ENCODE peak calls at places on chromosome 14, in eight cellular contexts. One of them, this sample, is unnamed.

GRCh38 chr14:104228221-104228620 is 89.8 kb downstream of the KIF26A start:
- DNase-seq in substantia nigra: no peak
- DNase-seq in HT1080: no peak
- DNase-seq in KG1: no peak
- DNase-seq in activated T-cell treated with anti-CD3 and anti-CD28 coated beads, Interleukin-2, amount 50 U/mL, for 1 hour: no peak
- DNase-seq in T-helper 22 cell: no peak
- DNase-seq in psoas muscle: no peak
- DNase-seq in NCI-H1092 treated with DMSO at 0.1 percent for 48 hours: no peak
- DNase-seq in this sample: no peak

GRCh38 chr14:33120341-33120740 is 181.7 kb downstream of the NPAS3 start:
- DNase-seq in psoas muscle: no peak
- DNase-seq in T-helper 22 cell: no peak
- DNase-seq in HT1080: peak
- DNase-seq in substantia nigra: no peak
- DNase-seq in activated T-cell treated with anti-CD3 and anti-CD28 coated beads, Interleukin-2, amount 50 U/mL, for 1 hour: no peak
- DNase-seq in NCI-H1092 treated with DMSO at 0.1 percent for 48 hours: no peak
- DNase-seq in KG1: no peak
- DNase-seq in this sample: no peak

GRCh38 chr14:104604461-104605449 is at the start of gene TMEM179:
- DNase-seq in NCI-H1092 treated with DMSO at 0.1 percent for 48 hours: peak
- DNase-seq in KG1: no peak
- DNase-seq in T-helper 22 cell: no peak
- DNase-seq in activated T-cell treated with anti-CD3 and anti-CD28 coated beads, Interleukin-2, amount 50 U/mL, for 1 hour: no peak
- DNase-seq in psoas muscle: no peak
- DNase-seq in HT1080: no peak
- DNase-seq in substantia nigra: no peak
- DNase-seq in this sample: peak

GRCh38 chr14:59342516-59343484 is 122.4 kb downstream of the GPR135 start:
- DNase-seq in substantia nigra: no peak
- DNase-seq in NCI-H1092 treated with DMSO at 0.1 percent for 48 hours: no peak
- DNase-seq in activated T-cell treated with anti-CD3 and anti-CD28 coated beads, Interleukin-2, amount 50 U/mL, for 1 hour: no peak
- DNase-seq in KG1: no peak
- DNase-seq in psoas muscle: no peak
- DNase-seq in T-helper 22 cell: no peak
- DNase-seq in HT1080: peak
- DNase-seq in this sample: no peak

GRCh38 chr14:104827173-104828055 is 26.5 kb downstream of the ZBTB42 start:
- DNase-seq in KG1: peak
- DNase-seq in substantia nigra: no peak
- DNase-seq in T-helper 22 cell: peak
- DNase-seq in NCI-H1092 treated with DMSO at 0.1 percent for 48 hours: peak
- DNase-seq in psoas muscle: no peak
- DNase-seq in activated T-cell treated with anti-CD3 and anti-CD28 coated beads, Interleukin-2, amount 50 U/mL, for 1 hour: peak
- DNase-seq in HT1080: no peak
- DNase-seq in this sample: no peak

GRCh38 chr14:89650077-89650978 is 233.3 kb upstream of the FOXN3 start:
- DNase-seq in T-helper 22 cell: no peak
- DNase-seq in psoas muscle: no peak
- DNase-seq in HT1080: no peak
- DNase-seq in substantia nigra: no peak
- DNase-seq in KG1: no peak
- DNase-seq in NCI-H1092 treated with DMSO at 0.1 percent for 48 hours: no peak
- DNase-seq in activated T-cell treated with anti-CD3 and anti-CD28 coated beads, Interleukin-2, amount 50 U/mL, for 1 hour: no peak
- DNase-seq in this sample: no peak

GRCh38 chr14:104350463-104351185 is 212.2 kb downstream of the KIF26A start:
- DNase-seq in NCI-H1092 treated with DMSO at 0.1 percent for 48 hours: peak
- DNase-seq in psoas muscle: no peak
- DNase-seq in activated T-cell treated with anti-CD3 and anti-CD28 coated beads, Interleukin-2, amount 50 U/mL, for 1 hour: peak
- DNase-seq in T-helper 22 cell: no peak
- DNase-seq in substantia nigra: peak
- DNase-seq in HT1080: no peak
- DNase-seq in KG1: no peak
- DNase-seq in this sample: peak

GRCh38 chr14:24483604-24484252 is 24.3 kb downstream of the CMA1 start:
- DNase-seq in psoas muscle: no peak
- DNase-seq in HT1080: peak
- DNase-seq in activated T-cell treated with anti-CD3 and anti-CD28 coated beads, Interleukin-2, amount 50 U/mL, for 1 hour: no peak
- DNase-seq in substantia nigra: no peak
- DNase-seq in KG1: peak
- DNase-seq in NCI-H1092 treated with DMSO at 0.1 percent for 48 hours: no peak
- DNase-seq in T-helper 22 cell: no peak
- DNase-seq in this sample: no peak

GRCh38 chr14:41873379-41874034 is 266.8 kb downstream of the LRFN5 start:
- DNase-seq in psoas muscle: no peak
- DNase-seq in NCI-H1092 treated with DMSO at 0.1 percent for 48 hours: no peak
- DNase-seq in substantia nigra: no peak
- DNase-seq in activated T-cell treated with anti-CD3 and anti-CD28 coated beads, Interleukin-2, amount 50 U/mL, for 1 hour: no peak
- DNase-seq in T-helper 22 cell: no peak
- DNase-seq in HT1080: no peak
- DNase-seq in KG1: no peak
- DNase-seq in this sample: no peak

GRCh38 chr14:76456200-76456599 is 80.3 kb downstream of the ESRRB start:
- DNase-seq in KG1: no peak
- DNase-seq in HT1080: peak
- DNase-seq in NCI-H1092 treated with DMSO at 0.1 percent for 48 hours: peak
- DNase-seq in T-helper 22 cell: no peak
- DNase-seq in psoas muscle: no peak
- DNase-seq in activated T-cell treated with anti-CD3 and anti-CD28 coated beads, Interleukin-2, amount 50 U/mL, for 1 hour: no peak
- DNase-seq in substantia nigra: no peak
- DNase-seq in this sample: no peak

GRCh38 chr14:92561906-92562489 is 48.4 kb downstream of the RIN3 start:
- DNase-seq in KG1: no peak
- DNase-seq in HT1080: no peak
- DNase-seq in T-helper 22 cell: no peak
- DNase-seq in psoas muscle: no peak
- DNase-seq in NCI-H1092 treated with DMSO at 0.1 percent for 48 hours: no peak
- DNase-seq in substantia nigra: no peak
- DNase-seq in activated T-cell treated with anti-CD3 and anti-CD28 coated beads, Interleukin-2, amount 50 U/mL, for 1 hour: no peak
- DNase-seq in this sample: no peak

GRCh38 chr14:49623941-49624806 is 3.6 kb downstream of the MGAT2 start:
- DNase-seq in T-helper 22 cell: peak
- DNase-seq in psoas muscle: no peak
- DNase-seq in substantia nigra: no peak
- DNase-seq in NCI-H1092 treated with DMSO at 0.1 percent for 48 hours: no peak
- DNase-seq in activated T-cell treated with anti-CD3 and anti-CD28 coated beads, Interleukin-2, amount 50 U/mL, for 1 hour: no peak
- DNase-seq in KG1: no peak
- DNase-seq in HT1080: no peak
- DNase-seq in this sample: no peak

GRCh38 chr14:39841088-39841487 is 408.9 kb upstream of the FBXO33 start:
- DNase-seq in substantia nigra: no peak
- DNase-seq in HT1080: peak
- DNase-seq in activated T-cell treated with anti-CD3 and anti-CD28 coated beads, Interleukin-2, amount 50 U/mL, for 1 hour: no peak
- DNase-seq in KG1: no peak
- DNase-seq in psoas muscle: no peak
- DNase-seq in NCI-H1092 treated with DMSO at 0.1 percent for 48 hours: no peak
- DNase-seq in T-helper 22 cell: no peak
- DNase-seq in this sample: no peak

GRCh38 chr14:75941030-75941429 is 40.8 kb downstream of the TGFB3 start:
- DNase-seq in T-helper 22 cell: no peak
- DNase-seq in NCI-H1092 treated with DMSO at 0.1 percent for 48 hours: no peak
- DNase-seq in HT1080: no peak
- DNase-seq in substantia nigra: no peak
- DNase-seq in activated T-cell treated with anti-CD3 and anti-CD28 coated beads, Interleukin-2, amount 50 U/mL, for 1 hour: no peak
- DNase-seq in KG1: no peak
- DNase-seq in psoas muscle: peak
- DNase-seq in this sample: no peak

GRCh38 chr14:95545769-95546168 is 10.9 kb downstream of the GLRX5 start:
- DNase-seq in psoas muscle: no peak
- DNase-seq in HT1080: peak
- DNase-seq in T-helper 22 cell: no peak
- DNase-seq in activated T-cell treated with anti-CD3 and anti-CD28 coated beads, Interleukin-2, amount 50 U/mL, for 1 hour: no peak
- DNase-seq in NCI-H1092 treated with DMSO at 0.1 percent for 48 hours: no peak
- DNase-seq in KG1: no peak
- DNase-seq in substantia nigra: no peak
- DNase-seq in this sample: no peak

GRCh38 chr14:56247495-56248087 is 129.4 kb downstream of the PELI2 start:
- DNase-seq in KG1: no peak
- DNase-seq in NCI-H1092 treated with DMSO at 0.1 percent for 48 hours: no peak
- DNase-seq in substantia nigra: no peak
- DNase-seq in T-helper 22 cell: no peak
- DNase-seq in HT1080: no peak
- DNase-seq in activated T-cell treated with anti-CD3 and anti-CD28 coated beads, Interleukin-2, amount 50 U/mL, for 1 hour: no peak
- DNase-seq in psoas muscle: no peak
- DNase-seq in this sample: no peak

GRCh38 chr14:104821971-104822608 is 21.2 kb downstream of the ZBTB42 start:
- DNase-seq in KG1: no peak
- DNase-seq in psoas muscle: no peak
- DNase-seq in activated T-cell treated with anti-CD3 and anti-CD28 coated beads, Interleukin-2, amount 50 U/mL, for 1 hour: no peak
- DNase-seq in substantia nigra: no peak
- DNase-seq in T-helper 22 cell: no peak
- DNase-seq in NCI-H1092 treated with DMSO at 0.1 percent for 48 hours: no peak
- DNase-seq in HT1080: no peak
- DNase-seq in this sample: no peak

GRCh38 chr14:20679907-20680306 is 4.5 kb upstream of the RNASE4 start:
- DNase-seq in substantia nigra: no peak
- DNase-seq in NCI-H1092 treated with DMSO at 0.1 percent for 48 hours: no peak
- DNase-seq in T-helper 22 cell: no peak
- DNase-seq in activated T-cell treated with anti-CD3 and anti-CD28 coated beads, Interleukin-2, amount 50 U/mL, for 1 hour: no peak
- DNase-seq in psoas muscle: no peak
- DNase-seq in KG1: peak
- DNase-seq in HT1080: no peak
- DNase-seq in this sample: no peak

GRCh38 chr14:75928587-75929230 is 53.1 kb downstream of the TGFB3 start:
- DNase-seq in NCI-H1092 treated with DMSO at 0.1 percent for 48 hours: no peak
- DNase-seq in psoas muscle: no peak
- DNase-seq in HT1080: no peak
- DNase-seq in activated T-cell treated with anti-CD3 and anti-CD28 coated beads, Interleukin-2, amount 50 U/mL, for 1 hour: no peak
- DNase-seq in substantia nigra: no peak
- DNase-seq in T-helper 22 cell: no peak
- DNase-seq in KG1: no peak
- DNase-seq in this sample: no peak

GRCh38 chr14:32693114-32693513 is 245.6 kb upstream of the NPAS3 start:
- DNase-seq in HT1080: peak
- DNase-seq in KG1: no peak
- DNase-seq in substantia nigra: no peak
- DNase-seq in T-helper 22 cell: no peak
- DNase-seq in activated T-cell treated with anti-CD3 and anti-CD28 coated beads, Interleukin-2, amount 50 U/mL, for 1 hour: no peak
- DNase-seq in NCI-H1092 treated with DMSO at 0.1 percent for 48 hours: peak
- DNase-seq in psoas muscle: no peak
- DNase-seq in this sample: no peak

GRCh38 chr14:86196476-86196875 is 666.5 kb downstream of the FLRT2 start:
- DNase-seq in KG1: no peak
- DNase-seq in NCI-H1092 treated with DMSO at 0.1 percent for 48 hours: no peak
- DNase-seq in T-helper 22 cell: no peak
- DNase-seq in HT1080: no peak
- DNase-seq in activated T-cell treated with anti-CD3 and anti-CD28 coated beads, Interleukin-2, amount 50 U/mL, for 1 hour: no peak
- DNase-seq in psoas muscle: no peak
- DNase-seq in substantia nigra: no peak
- DNase-seq in this sample: no peak

GRCh38 chr14:93789366-93790130 is 1.3 kb upstream of the PRIMA1 start:
- DNase-seq in psoas muscle: no peak
- DNase-seq in NCI-H1092 treated with DMSO at 0.1 percent for 48 hours: no peak
- DNase-seq in KG1: no peak
- DNase-seq in activated T-cell treated with anti-CD3 and anti-CD28 coated beads, Interleukin-2, amount 50 U/mL, for 1 hour: no peak
- DNase-seq in substantia nigra: no peak
- DNase-seq in T-helper 22 cell: no peak
- DNase-seq in HT1080: no peak
- DNase-seq in this sample: no peak

GRCh38 chr14:26863736-26864135 is 265.9 kb upstream of the NOVA1 start:
- DNase-seq in substantia nigra: no peak
- DNase-seq in activated T-cell treated with anti-CD3 and anti-CD28 coated beads, Interleukin-2, amount 50 U/mL, for 1 hour: no peak
- DNase-seq in psoas muscle: no peak
- DNase-seq in NCI-H1092 treated with DMSO at 0.1 percent for 48 hours: no peak
- DNase-seq in T-helper 22 cell: no peak
- DNase-seq in KG1: no peak
- DNase-seq in HT1080: peak
- DNase-seq in this sample: no peak

GRCh38 chr14:56092761-56093160 is 25.4 kb upstream of the PELI2 start:
- DNase-seq in substantia nigra: no peak
- DNase-seq in T-helper 22 cell: no peak
- DNase-seq in activated T-cell treated with anti-CD3 and anti-CD28 coated beads, Interleukin-2, amount 50 U/mL, for 1 hour: no peak
- DNase-seq in psoas muscle: no peak
- DNase-seq in HT1080: no peak
- DNase-seq in KG1: no peak
- DNase-seq in NCI-H1092 treated with DMSO at 0.1 percent for 48 hours: no peak
- DNase-seq in this sample: no peak

GRCh38 chr14:44847910-44848309 is 113.8 kb downstream of the KLHL28 start:
- DNase-seq in T-helper 22 cell: no peak
- DNase-seq in NCI-H1092 treated with DMSO at 0.1 percent for 48 hours: no peak
- DNase-seq in psoas muscle: no peak
- DNase-seq in KG1: no peak
- DNase-seq in substantia nigra: no peak
- DNase-seq in HT1080: peak
- DNase-seq in activated T-cell treated with anti-CD3 and anti-CD28 coated beads, Interleukin-2, amount 50 U/mL, for 1 hour: no peak
- DNase-seq in this sample: no peak

GRCh38 chr14:24673534-24674203 is 39.7 kb upstream of the GZMB start:
- DNase-seq in NCI-H1092 treated with DMSO at 0.1 percent for 48 hours: no peak
- DNase-seq in substantia nigra: no peak
- DNase-seq in KG1: peak
- DNase-seq in HT1080: no peak
- DNase-seq in activated T-cell treated with anti-CD3 and anti-CD28 coated beads, Interleukin-2, amount 50 U/mL, for 1 hour: peak
- DNase-seq in psoas muscle: no peak
- DNase-seq in T-helper 22 cell: peak
- DNase-seq in this sample: no peak

GRCh38 chr14:91484744-91485143 is 25.4 kb downstream of the PPP4R3A start:
- DNase-seq in activated T-cell treated with anti-CD3 and anti-CD28 coated beads, Interleukin-2, amount 50 U/mL, for 1 hour: no peak
- DNase-seq in psoas muscle: no peak
- DNase-seq in T-helper 22 cell: no peak
- DNase-seq in substantia nigra: no peak
- DNase-seq in HT1080: no peak
- DNase-seq in NCI-H1092 treated with DMSO at 0.1 percent for 48 hours: no peak
- DNase-seq in KG1: no peak
- DNase-seq in this sample: no peak

GRCh38 chr14:25381498-25381897 is 331.6 kb upstream of the STXBP6 start:
- DNase-seq in substantia nigra: no peak
- DNase-seq in KG1: no peak
- DNase-seq in HT1080: peak
- DNase-seq in NCI-H1092 treated with DMSO at 0.1 percent for 48 hours: no peak
- DNase-seq in psoas muscle: no peak
- DNase-seq in T-helper 22 cell: no peak
- DNase-seq in activated T-cell treated with anti-CD3 and anti-CD28 coated beads, Interleukin-2, amount 50 U/mL, for 1 hour: no peak
- DNase-seq in this sample: no peak